ENCODE peak calls at places on chromosomes 16 and 17, in ten cellular contexts. K, I, O, L, V, D, M, P, Z and B are unnamed samples.

GRCh38 chr17:70195091-70195490 is 25.8 kb downstream of the KCNJ2 start:
- DNase-seq in P (no peak), M (no peak), I (no peak), D (no peak), K (no peak), V (no peak), Z (no peak), L (no peak), O (no peak), B (no peak)

GRCh38 chr17:77096570-77097214 is 44.1 kb upstream of the SEC14L1 start:
- DNase-seq in K (no peak), O (no peak), V (no peak), M (peak), D (no peak), I (no peak), L (peak), Z (no peak), P (peak), B (no peak)

GRCh38 chr16:71854369-71854948 is 8.7 kb downstream of the ATXN1L start:
- DNase-seq in V (no peak), Z (no peak), M (no peak), D (no peak), O (no peak), I (no peak), K (no peak), L (no peak), P (peak), B (no peak)

GRCh38 chr16:83779881-83780280 is 27.9 kb upstream of the HSBP1 start:
- DNase-seq in L (no peak), D (no peak), K (no peak), P (peak), O (no peak), Z (no peak), V (no peak), M (no peak), I (no peak), B (no peak)

GRCh38 chr16:31452631-31453106 is 6.6 kb upstream of the ARMC5 start:
- DNase-seq in D (no peak), I (no peak), O (no peak), M (no peak), P (peak), Z (no peak), V (no peak), L (no peak), K (peak), B (no peak)

GRCh38 chr17:61408151-61409041 is 8.8 kb downstream of the TBX2 start:
- DNase-seq in V (no peak), O (no peak), P (no peak), Z (no peak), L (peak), D (no peak), K (peak), I (no peak), M (no peak), B (no peak)

GRCh38 chr17:42655528-42655927 is 3.6 kb upstream of the TUBG2 start:
- DNase-seq in K (no peak), L (no peak), D (no peak), P (peak), M (no peak), Z (no peak), O (no peak), I (no peak), V (no peak), B (no peak)

GRCh38 chr16:30997000-30997886 is 12.2 kb downstream of the HSD3B7 start:
- DNase-seq in O (peak), Z (peak), L (peak), P (peak), D (peak), V (peak), M (peak), K (peak), I (peak), B (peak)

GRCh38 chr16:72938426-72939164 is 109.3 kb downstream of the ZFHX3 start:
- DNase-seq in P (peak), L (no peak), I (no peak), V (no peak), K (no peak), M (peak), D (no peak), Z (no peak), O (no peak), B (no peak)

GRCh38 chr17:28765038-28765437 is 21.2 kb downstream of the TRAF4 start:
- DNase-seq in P (no peak), M (no peak), K (no peak), O (no peak), V (no peak), D (no peak), I (no peak), L (no peak), Z (no peak), B (no peak)

GRCh38 chr17:17156511-17156910 is 49.6 kb downstream of the PLD6 start:
- DNase-seq in I (no peak), P (peak), V (no peak), Z (no peak), L (no peak), D (no peak), M (no peak), O (no peak), K (no peak), B (no peak)